ENCODE peak calls at places on chromosomes 1 and 21, in nine cellular contexts. One of them, this sample, is unnamed.

GRCh38 chr1:92623187-92623778 is 136.6 kb upstream of the GFI1 start:
- DNase-seq in transverse colon: no peak
- DNase-seq in BJ: no peak
- DNase-seq in fibroblast of pulmonary artery: peak
- DNase-seq in cardiac muscle cell: peak
- DNase-seq in WERI-Rb-1: no peak
- DNase-seq in stomach: no peak
- DNase-seq in foreskin fibroblast: no peak
- DNase-seq in dorsolateral prefrontal cortex: no peak
- DNase-seq in this sample: no peak

GRCh38 chr21:45470087-45470515 is 65.1 kb downstream of the COL18A1 start:
- DNase-seq in fibroblast of pulmonary artery: no peak
- DNase-seq in transverse colon: no peak
- DNase-seq in BJ: peak
- DNase-seq in dorsolateral prefrontal cortex: no peak
- DNase-seq in foreskin fibroblast: no peak
- DNase-seq in cardiac muscle cell: peak
- DNase-seq in WERI-Rb-1: no peak
- DNase-seq in stomach: no peak
- DNase-seq in this sample: no peak

GRCh38 chr1:30649321-30649991 is 73.9 kb downstream of the MATN1 start:
- DNase-seq in stomach: peak
- DNase-seq in foreskin fibroblast: no peak
- DNase-seq in dorsolateral prefrontal cortex: peak
- DNase-seq in BJ: no peak
- DNase-seq in cardiac muscle cell: no peak
- DNase-seq in fibroblast of pulmonary artery: no peak
- DNase-seq in transverse colon: no peak
- DNase-seq in WERI-Rb-1: no peak
- DNase-seq in this sample: no peak

GRCh38 chr1:67135354-67135753 is 584 bp upstream of the C1orf141 start:
- DNase-seq in BJ: peak
- DNase-seq in WERI-Rb-1: no peak
- DNase-seq in transverse colon: no peak
- DNase-seq in fibroblast of pulmonary artery: peak
- DNase-seq in cardiac muscle cell: peak
- DNase-seq in foreskin fibroblast: peak
- DNase-seq in stomach: no peak
- DNase-seq in dorsolateral prefrontal cortex: no peak
- DNase-seq in this sample: no peak

GRCh38 chr1:8274396-8274795 is 43.5 kb upstream of the SLC45A1 start:
- DNase-seq in transverse colon: no peak
- DNase-seq in stomach: no peak
- DNase-seq in cardiac muscle cell: no peak
- DNase-seq in BJ: no peak
- DNase-seq in WERI-Rb-1: no peak
- DNase-seq in dorsolateral prefrontal cortex: no peak
- DNase-seq in foreskin fibroblast: no peak
- DNase-seq in fibroblast of pulmonary artery: no peak
- DNase-seq in this sample: no peak

GRCh38 chr1:111989531-111990025 is at the start of gene KCND3:
- DNase-seq in fibroblast of pulmonary artery: peak
- DNase-seq in WERI-Rb-1: no peak
- DNase-seq in dorsolateral prefrontal cortex: peak
- DNase-seq in foreskin fibroblast: peak
- DNase-seq in transverse colon: peak
- DNase-seq in cardiac muscle cell: peak
- DNase-seq in BJ: no peak
- DNase-seq in stomach: peak
- DNase-seq in this sample: no peak

GRCh38 chr1:234618726-234619049 is 8.7 kb upstream of the IRF2BP2 start:
- DNase-seq in transverse colon: no peak
- DNase-seq in BJ: no peak
- DNase-seq in dorsolateral prefrontal cortex: no peak
- DNase-seq in WERI-Rb-1: no peak
- DNase-seq in fibroblast of pulmonary artery: no peak
- DNase-seq in stomach: no peak
- DNase-seq in cardiac muscle cell: no peak
- DNase-seq in foreskin fibroblast: no peak
- DNase-seq in this sample: no peak

GRCh38 chr1:227058321-227058751 is 118.2 kb downstream of the COQ8A start:
- DNase-seq in cardiac muscle cell: peak
- DNase-seq in foreskin fibroblast: peak
- DNase-seq in WERI-Rb-1: no peak
- DNase-seq in fibroblast of pulmonary artery: peak
- DNase-seq in transverse colon: no peak
- DNase-seq in BJ: no peak
- DNase-seq in stomach: no peak
- DNase-seq in dorsolateral prefrontal cortex: no peak
- DNase-seq in this sample: no peak

GRCh38 chr1:75618382-75618781 is 7.5 kb upstream of the SLC44A5 start:
- DNase-seq in fibroblast of pulmonary artery: no peak
- DNase-seq in transverse colon: no peak
- DNase-seq in foreskin fibroblast: no peak
- DNase-seq in stomach: no peak
- DNase-seq in dorsolateral prefrontal cortex: no peak
- DNase-seq in BJ: no peak
- DNase-seq in cardiac muscle cell: no peak
- DNase-seq in WERI-Rb-1: no peak
- DNase-seq in this sample: no peak

GRCh38 chr1:29310616-29311180 is 74.4 kb downstream of the PTPRU start:
- DNase-seq in foreskin fibroblast: no peak
- DNase-seq in fibroblast of pulmonary artery: no peak
- DNase-seq in transverse colon: no peak
- DNase-seq in stomach: no peak
- DNase-seq in dorsolateral prefrontal cortex: no peak
- DNase-seq in BJ: no peak
- DNase-seq in WERI-Rb-1: peak
- DNase-seq in cardiac muscle cell: no peak
- DNase-seq in this sample: no peak

GRCh38 chr1:78737241-78737640 is 87.6 kb downstream of the IFI44 start:
- DNase-seq in stomach: no peak
- DNase-seq in dorsolateral prefrontal cortex: no peak
- DNase-seq in WERI-Rb-1: no peak
- DNase-seq in BJ: no peak
- DNase-seq in cardiac muscle cell: no peak
- DNase-seq in fibroblast of pulmonary artery: no peak
- DNase-seq in transverse colon: no peak
- DNase-seq in foreskin fibroblast: no peak
- DNase-seq in this sample: no peak

GRCh38 chr1:222784371-222784770 is 30.5 kb upstream of the DISP1 start:
- DNase-seq in dorsolateral prefrontal cortex: no peak
- DNase-seq in BJ: no peak
- DNase-seq in stomach: no peak
- DNase-seq in transverse colon: no peak
- DNase-seq in fibroblast of pulmonary artery: no peak
- DNase-seq in cardiac muscle cell: no peak
- DNase-seq in WERI-Rb-1: no peak
- DNase-seq in foreskin fibroblast: no peak
- DNase-seq in this sample: no peak

GRCh38 chr1:172588296-172589291 is 55.6 kb downstream of the SUCO start:
- DNase-seq in WERI-Rb-1: no peak
- DNase-seq in foreskin fibroblast: peak
- DNase-seq in transverse colon: no peak
- DNase-seq in cardiac muscle cell: peak
- DNase-seq in stomach: no peak
- DNase-seq in dorsolateral prefrontal cortex: no peak
- DNase-seq in fibroblast of pulmonary artery: peak
- DNase-seq in BJ: peak
- DNase-seq in this sample: no peak

GRCh38 chr1:28517649-28517999 is 11.8 kb downstream of the RCC1 start:
- DNase-seq in WERI-Rb-1: no peak
- DNase-seq in stomach: no peak
- DNase-seq in BJ: no peak
- DNase-seq in foreskin fibroblast: no peak
- DNase-seq in dorsolateral prefrontal cortex: no peak
- DNase-seq in fibroblast of pulmonary artery: no peak
- DNase-seq in cardiac muscle cell: no peak
- DNase-seq in transverse colon: no peak
- DNase-seq in this sample: no peak

DNA sequence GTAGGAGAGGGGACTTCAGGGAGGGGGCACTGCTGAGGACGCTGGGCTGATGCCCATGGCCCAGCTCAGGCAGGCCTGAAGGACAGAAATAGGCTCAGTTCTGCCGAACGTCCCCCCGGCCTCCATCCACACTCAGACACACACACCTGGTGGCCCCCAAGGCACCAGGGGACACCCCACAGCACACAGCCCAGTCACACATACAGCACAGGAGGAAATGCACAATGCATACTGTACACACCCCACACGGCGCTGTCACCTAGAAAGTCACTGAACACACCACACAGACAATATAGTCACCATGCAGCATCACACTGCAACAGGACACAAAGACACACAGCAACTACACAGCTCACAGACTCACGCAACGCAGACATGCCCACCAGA is 562 bp downstream of the SYTL1 start:
- DNase-seq in transverse colon: no peak
- DNase-seq in stomach: no peak
- DNase-seq in WERI-Rb-1: no peak
- DNase-seq in BJ: no peak
- DNase-seq in fibroblast of pulmonary artery: no peak
- DNase-seq in dorsolateral prefrontal cortex: no peak
- DNase-seq in cardiac muscle cell: no peak
- DNase-seq in foreskin fibroblast: no peak
- DNase-seq in this sample: no peak
- TF ChIP-seq CTCF in transverse colon: no peak
- TF ChIP-seq CTCF in stomach: no peak
- TF ChIP-seq CTCF in WERI-Rb-1: no peak
- TF ChIP-seq CTCF in BJ: no peak
- TF ChIP-seq CTCF in fibroblast of pulmonary artery: no peak
- TF ChIP-seq CTCF in dorsolateral prefrontal cortex: no peak
- TF ChIP-seq CTCF in cardiac muscle cell: no peak
- TF ChIP-seq CTCF in foreskin fibroblast: no peak
- TF ChIP-seq CTCF in this sample: no peak

DNA sequence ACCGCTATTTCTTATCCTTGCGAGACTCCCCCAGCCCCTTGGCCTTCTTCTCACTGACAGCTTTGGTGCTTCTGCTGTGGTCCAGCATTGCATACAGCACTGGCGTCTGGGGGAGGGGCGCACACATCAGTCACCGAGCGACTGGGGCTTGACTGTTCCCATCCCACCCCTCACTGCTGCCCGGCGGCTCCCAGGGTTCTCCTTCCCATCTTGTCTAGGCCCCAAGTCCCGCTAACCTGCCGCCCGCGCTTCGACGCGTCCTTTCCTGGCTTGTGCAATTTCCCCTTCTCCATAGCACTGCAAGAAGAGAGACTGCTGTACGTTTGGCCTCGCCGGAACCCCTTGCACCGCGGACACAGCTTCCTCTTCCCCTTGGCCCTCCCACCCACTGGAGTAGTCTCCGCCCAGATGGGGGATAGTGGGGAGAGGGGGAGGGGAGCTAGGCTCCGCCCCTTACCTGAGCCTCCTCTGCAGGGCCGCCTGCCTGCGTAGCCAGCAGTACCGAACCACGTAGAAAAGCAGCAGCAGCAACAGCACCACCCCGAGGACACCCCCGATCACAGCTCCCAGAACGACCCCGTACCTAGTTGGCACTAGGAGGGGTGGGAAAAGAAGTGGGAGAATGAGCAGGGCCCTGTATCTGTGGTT is 3.8 kb downstream of the MPZ start:
- DNase-seq in fibroblast of pulmonary artery: peak
- DNase-seq in dorsolateral prefrontal cortex: peak
- DNase-seq in foreskin fibroblast: peak
- DNase-seq in BJ: no peak
- DNase-seq in cardiac muscle cell: peak
- DNase-seq in WERI-Rb-1: peak
- DNase-seq in stomach: peak
- DNase-seq in transverse colon: peak
- DNase-seq in this sample: peak
- TF ChIP-seq CTCF in fibroblast of pulmonary artery: peak
- TF ChIP-seq CTCF in dorsolateral prefrontal cortex: peak
- TF ChIP-seq CTCF in foreskin fibroblast: peak
- TF ChIP-seq CTCF in BJ: peak
- TF ChIP-seq CTCF in cardiac muscle cell: peak
- TF ChIP-seq CTCF in WERI-Rb-1: no peak
- TF ChIP-seq CTCF in stomach: no peak
- TF ChIP-seq CTCF in transverse colon: no peak
- TF ChIP-seq CTCF in this sample: peak

DNA sequence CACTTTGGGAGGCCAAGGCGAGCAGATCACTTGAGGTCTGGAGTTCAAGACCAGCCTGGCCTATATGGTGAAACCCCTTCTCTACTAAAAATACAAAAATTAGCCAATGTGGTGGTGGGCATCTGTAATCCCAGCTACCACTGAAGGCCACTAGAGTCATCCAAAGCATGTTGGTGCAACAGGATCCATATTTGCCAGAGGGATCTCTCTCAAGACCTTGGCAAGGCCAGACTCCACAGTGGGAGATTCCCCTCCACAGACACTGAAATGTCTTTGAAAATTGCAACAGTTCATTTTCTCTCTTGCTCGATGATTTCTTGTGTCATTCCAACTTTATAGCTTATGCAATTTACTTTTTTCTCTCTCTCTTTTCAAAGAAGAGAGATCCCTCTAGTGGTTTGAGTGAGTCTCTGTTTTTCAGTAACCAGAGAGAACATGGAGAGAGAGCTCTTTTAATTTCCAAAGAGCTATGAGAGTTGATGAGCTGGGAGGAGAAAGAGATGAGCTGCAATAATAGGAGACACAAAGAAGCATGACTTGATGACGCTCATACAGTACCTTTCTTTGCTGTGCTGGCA is 176.8 kb upstream of the USP25 start:
- DNase-seq in BJ: no peak
- DNase-seq in fibroblast of pulmonary artery: peak
- DNase-seq in foreskin fibroblast: no peak
- DNase-seq in dorsolateral prefrontal cortex: no peak
- DNase-seq in transverse colon: no peak
- DNase-seq in stomach: no peak
- DNase-seq in WERI-Rb-1: no peak
- DNase-seq in cardiac muscle cell: peak
- DNase-seq in this sample: no peak
- TF ChIP-seq CTCF in BJ: peak
- TF ChIP-seq CTCF in fibroblast of pulmonary artery: peak
- TF ChIP-seq CTCF in foreskin fibroblast: peak
- TF ChIP-seq CTCF in dorsolateral prefrontal cortex: peak
- TF ChIP-seq CTCF in transverse colon: peak
- TF ChIP-seq CTCF in stomach: no peak
- TF ChIP-seq CTCF in WERI-Rb-1: peak
- TF ChIP-seq CTCF in cardiac muscle cell: peak
- TF ChIP-seq CTCF in this sample: peak

GRCh38 chr1:44651069-44651468 is 23.2 kb downstream of the TMEM53 start:
- DNase-seq in foreskin fibroblast: no peak
- DNase-seq in cardiac muscle cell: no peak
- DNase-seq in transverse colon: no peak
- DNase-seq in dorsolateral prefrontal cortex: no peak
- DNase-seq in stomach: no peak
- DNase-seq in BJ: no peak
- DNase-seq in fibroblast of pulmonary artery: no peak
- DNase-seq in WERI-Rb-1: no peak
- DNase-seq in this sample: no peak
- TF ChIP-seq CTCF in foreskin fibroblast: no peak
- TF ChIP-seq CTCF in cardiac muscle cell: no peak
- TF ChIP-seq CTCF in transverse colon: no peak
- TF ChIP-seq CTCF in dorsolateral prefrontal cortex: no peak
- TF ChIP-seq CTCF in stomach: no peak
- TF ChIP-seq CTCF in BJ: no peak
- TF ChIP-seq CTCF in fibroblast of pulmonary artery: no peak
- TF ChIP-seq CTCF in WERI-Rb-1: no peak
- TF ChIP-seq CTCF in this sample: no peak

This sample was measured in progenitor cell of endocrine pancreas.